ENCODE peak calls at places on chromosomes 7 and 10, in seven cellular contexts. One of them, this sample, is unnamed.

GRCh38 chr10:124245806-124246440 is 152.5 kb upstream of the CHST15 start:
- DNase-seq in activated CD8-positive, alpha-beta memory T cell treated with anti-CD3 and anti-CD28 coated beads for 48 hours: no peak
- DNase-seq in activated CD4-positive, alpha-beta T cell treated with anti-CD3 and anti-CD28 coated beads for 24 hours: no peak
- DNase-seq in fibroblast of pulmonary artery: no peak
- DNase-seq in HT1080: no peak
- DNase-seq in amygdala: no peak
- DNase-seq in A549: no peak
- DNase-seq in this sample: no peak

GRCh38 chr7:107505997-107506682 is 36.3 kb downstream of the GPR22 start:
- DNase-seq in activated CD8-positive, alpha-beta memory T cell treated with anti-CD3 and anti-CD28 coated beads for 48 hours: no peak
- DNase-seq in activated CD4-positive, alpha-beta T cell treated with anti-CD3 and anti-CD28 coated beads for 24 hours: no peak
- DNase-seq in fibroblast of pulmonary artery: peak
- DNase-seq in HT1080: peak
- DNase-seq in amygdala: no peak
- DNase-seq in A549: no peak
- DNase-seq in this sample: no peak

GRCh38 chr7:38105874-38106483 is 72.1 kb upstream of the STARD3NL start:
- DNase-seq in activated CD8-positive, alpha-beta memory T cell treated with anti-CD3 and anti-CD28 coated beads for 48 hours: no peak
- DNase-seq in activated CD4-positive, alpha-beta T cell treated with anti-CD3 and anti-CD28 coated beads for 24 hours: no peak
- DNase-seq in fibroblast of pulmonary artery: peak
- DNase-seq in HT1080: peak
- DNase-seq in amygdala: no peak
- DNase-seq in A549: peak
- DNase-seq in this sample: no peak

GRCh38 chr7:52311886-52312285 is 723.5 kb upstream of the POM121L12 start:
- DNase-seq in activated CD8-positive, alpha-beta memory T cell treated with anti-CD3 and anti-CD28 coated beads for 48 hours: no peak
- DNase-seq in activated CD4-positive, alpha-beta T cell treated with anti-CD3 and anti-CD28 coated beads for 24 hours: no peak
- DNase-seq in fibroblast of pulmonary artery: no peak
- DNase-seq in HT1080: no peak
- DNase-seq in amygdala: no peak
- DNase-seq in A549: no peak
- DNase-seq in this sample: no peak

GRCh38 chr10:46538723-46539426 is 17.6 kb downstream of the GPRIN2 start:
- DNase-seq in activated CD8-positive, alpha-beta memory T cell treated with anti-CD3 and anti-CD28 coated beads for 48 hours: no peak
- DNase-seq in activated CD4-positive, alpha-beta T cell treated with anti-CD3 and anti-CD28 coated beads for 24 hours: no peak
- DNase-seq in fibroblast of pulmonary artery: no peak
- DNase-seq in HT1080: no peak
- DNase-seq in amygdala: no peak
- DNase-seq in A549: no peak
- DNase-seq in this sample: no peak

GRCh38 chr10:131920151-131920550 is 19.3 kb downstream of the PPP2R2D start:
- DNase-seq in activated CD8-positive, alpha-beta memory T cell treated with anti-CD3 and anti-CD28 coated beads for 48 hours: no peak
- DNase-seq in activated CD4-positive, alpha-beta T cell treated with anti-CD3 and anti-CD28 coated beads for 24 hours: no peak
- DNase-seq in fibroblast of pulmonary artery: no peak
- DNase-seq in HT1080: no peak
- DNase-seq in amygdala: no peak
- DNase-seq in A549: no peak
- DNase-seq in this sample: no peak

GRCh38 chr7:43868181-43868580 is 1.1 kb downstream of the MRPS24 start:
- DNase-seq in activated CD8-positive, alpha-beta memory T cell treated with anti-CD3 and anti-CD28 coated beads for 48 hours: no peak
- DNase-seq in activated CD4-positive, alpha-beta T cell treated with anti-CD3 and anti-CD28 coated beads for 24 hours: no peak
- DNase-seq in fibroblast of pulmonary artery: no peak
- DNase-seq in HT1080: no peak
- DNase-seq in amygdala: no peak
- DNase-seq in A549: no peak
- DNase-seq in this sample: no peak

GRCh38 chr10:31644931-31645633 is 283.5 kb downstream of the ARHGAP12 start:
- DNase-seq in activated CD8-positive, alpha-beta memory T cell treated with anti-CD3 and anti-CD28 coated beads for 48 hours: no peak
- DNase-seq in activated CD4-positive, alpha-beta T cell treated with anti-CD3 and anti-CD28 coated beads for 24 hours: no peak
- DNase-seq in fibroblast of pulmonary artery: no peak
- DNase-seq in HT1080: peak
- DNase-seq in amygdala: no peak
- DNase-seq in A549: no peak
- DNase-seq in this sample: no peak

GRCh38 chr10:72477463-72477862 is 122.7 kb upstream of the DNAJB12 start:
- DNase-seq in activated CD8-positive, alpha-beta memory T cell treated with anti-CD3 and anti-CD28 coated beads for 48 hours: no peak
- DNase-seq in activated CD4-positive, alpha-beta T cell treated with anti-CD3 and anti-CD28 coated beads for 24 hours: no peak
- DNase-seq in fibroblast of pulmonary artery: no peak
- DNase-seq in HT1080: no peak
- DNase-seq in amygdala: no peak
- DNase-seq in A549: no peak
- DNase-seq in this sample: no peak

GRCh38 chr10:79498431-79498830 is 13.9 kb upstream of the EIF5AL1 start:
- DNase-seq in activated CD8-positive, alpha-beta memory T cell treated with anti-CD3 and anti-CD28 coated beads for 48 hours: no peak
- DNase-seq in activated CD4-positive, alpha-beta T cell treated with anti-CD3 and anti-CD28 coated beads for 24 hours: no peak
- DNase-seq in fibroblast of pulmonary artery: no peak
- DNase-seq in HT1080: no peak
- DNase-seq in amygdala: no peak
- DNase-seq in A549: no peak
- DNase-seq in this sample: no peak

GRCh38 chr10:43057831-43058340 is 19.0 kb upstream of the RET start:
- DNase-seq in activated CD8-positive, alpha-beta memory T cell treated with anti-CD3 and anti-CD28 coated beads for 48 hours: no peak
- DNase-seq in activated CD4-positive, alpha-beta T cell treated with anti-CD3 and anti-CD28 coated beads for 24 hours: no peak
- DNase-seq in fibroblast of pulmonary artery: no peak
- DNase-seq in HT1080: no peak
- DNase-seq in amygdala: no peak
- DNase-seq in A549: no peak
- DNase-seq in this sample: no peak